ENCODE peak calls at places on chromosomes 16 and 17, in four cellular contexts. D, G, C and N are unnamed samples.
A peak's percentile ranks its signal among the peaks of the same experiment; 100 is the strongest.

GRCh38 chr16:56910114-56910511 is 21.8 kb upstream of the HERPUD1 start:
- DNase-seq in D (no peak), C (no peak), G (no peak), N (no peak)

GRCh38 chr16:80231888-80232287 is 308.9 kb upstream of the DYNLRB2 start:
- DNase-seq in D (peak; percentile 48), G (peak; percentile 39), C (no peak), N (no peak)

GRCh38 chr16:77359065-77359502 is 75.8 kb downstream of the ADAMTS18 start:
- DNase-seq in D (peak; percentile 96), C (peak; percentile 64), G (no peak), N (no peak)

GRCh38 chr17:81349397-81350319 is 45.6 kb upstream of the BAHCC1 start:
- DNase-seq in D (peak; percentile 79), C (no peak), G (no peak), N (peak; percentile 86)

GRCh38 chr17:55451203-55451641 is 29.6 kb upstream of the MMD start:
- DNase-seq in G (no peak), D (no peak), C (no peak), N (peak; percentile 93)

GRCh38 chr17:6639651-6640535 is 618 bp downstream of the KIAA0753 start:
- DNase-seq in C (no peak), G (no peak), D (no peak), N (no peak)

GRCh38 chr16:85302018-85302847 is 190.0 kb upstream of the CIBAR2 start:
- DNase-seq in C (no peak), D (no peak), G (no peak), N (peak; percentile 91)

GRCh38 chr16:88026964-88027938 is 76.0 kb downstream of the BANP start:
- DNase-seq in G (no peak), C (no peak), D (no peak), N (no peak)

GRCh38 chr16:78705694-78706093 is 606.2 kb downstream of the WWOX start:
- DNase-seq in C (peak; percentile 11), G (peak; percentile 9), D (peak; percentile 82), N (peak; percentile 35)

GRCh38 chr17:70375813-70376448 is 206.6 kb downstream of the KCNJ2 start:
- DNase-seq in C (no peak), G (no peak), D (no peak), N (no peak)

GRCh38 chr16:19898924-19899604 is 14.4 kb upstream of the GPRC5B start:
- DNase-seq in G (no peak), D (peak; percentile 66), C (peak; percentile 68), N (peak; percentile 59)

GRCh38 chr17:5110816-5111215 is 862 bp downstream of the ZNF232 start:
- DNase-seq in G (no peak), C (no peak), D (peak; percentile 10), N (no peak)

GRCh38 chr16:7526736-7527135 is 194.1 kb downstream of the RBFOX1 start:
- DNase-seq in C (no peak), D (no peak), G (no peak), N (no peak)

GRCh38 chr16:17368951-17369350 is 101.8 kb downstream of the XYLT1 start:
- DNase-seq in G (no peak), D (no peak), C (no peak), N (no peak)

GRCh38 chr17:55577687-55578086 is 66.4 kb upstream of the SMIM36 start:
- DNase-seq in D (no peak), C (no peak), G (no peak), N (no peak)

GRCh38 chr17:61583242-61583641 is 7.8 kb downstream of the NACA2 start:
- DNase-seq in G (no peak), C (peak; percentile 73), D (peak; percentile 74), N (peak; percentile 33)

GRCh38 chr17:79633154-79633553 is 22.3 kb upstream of the RBFOX3 start:
- DNase-seq in D (no peak), G (no peak), C (no peak), N (no peak)

GRCh38 chr16:55480228-55480655 is 1.2 kb downstream of the MMP2 start:
- DNase-seq in G (no peak), C (no peak), D (no peak), N (no peak)

GRCh38 chr17:82216301-82217119 is 3.9 kb upstream of the CCDC57 start:
- DNase-seq in G (peak; percentile 59), C (no peak), D (peak; percentile 75), N (no peak)

GRCh38 chr16:3085868-3086595 is 13.1 kb downstream of the ZSCAN10 start:
- DNase-seq in D (no peak), C (no peak), G (no peak), N (no peak)

GRCh38 chr17:49964539-49965521 is 4.2 kb upstream of the DLX4 start:
- DNase-seq in D (no peak), C (no peak), G (no peak), N (no peak)

GRCh38 chr17:16915752-16916556 is 56.0 kb downstream of the TNFRSF13B start:
- DNase-seq in G (peak; percentile 17), D (peak; percentile 32), C (peak; percentile 75), N (peak; percentile 48)

GRCh38 chr16:86231996-86232350 is 278.4 kb upstream of the FOXF1 start:
- DNase-seq in D (no peak), G (no peak), C (no peak), N (no peak)

GRCh38 chr16:49834496-49835009 is 21.4 kb downstream of the ZNF423 start:
- DNase-seq in C (no peak), D (no peak), G (no peak), N (no peak)

GRCh38 chr16:27290582-27290981 is 22.0 kb upstream of the NSMCE1 start:
- DNase-seq in D (no peak), G (no peak), C (no peak), N (no peak)

GRCh38 chr17:42743595-42744282 is 1.1 kb downstream of the EZH1 start:
- DNase-seq in C (peak; percentile 61), D (no peak), G (no peak), N (no peak)

GRCh38 chr16:67395458-67396158 is 2.3 kb upstream of the TPPP3 start:
- DNase-seq in G (no peak), D (no peak), C (no peak), N (no peak)

GRCh38 chr16:73232555-73233422 is 184.9 kb upstream of the ZFHX3 start:
- DNase-seq in G (no peak), D (peak; percentile 74), C (peak; percentile 56), N (no peak)

GRCh38 chr16:81635336-81635947 is 143.6 kb upstream of the PLCG2 start:
- DNase-seq in D (no peak), G (no peak), C (no peak), N (no peak)

GRCh38 chr17:15260376-15261062 is 4.6 kb downstream of the PMP22 start:
- DNase-seq in G (no peak), D (peak; percentile 35), C (peak; percentile 83), N (peak; percentile 79)

GRCh38 chr17:8857919-8858318 is 9.6 kb downstream of the PIK3R6 start:
- DNase-seq in C (no peak), D (no peak), G (peak; percentile 95), N (no peak)

GRCh38 chr16:29943846-29944669 is 17.8 kb upstream of the TMEM219 start:
- DNase-seq in G (no peak), D (peak; percentile 91), C (peak; percentile 85), N (peak; percentile 74)

GRCh38 chr16:466651-467050 is 41.2 kb downstream of the RAB11FIP3 start:
- DNase-seq in C (no peak), G (no peak), D (no peak), N (no peak)

GRCh38 chr17:36182176-36183000 is 6.0 kb upstream of the TBC1D3B start:
- DNase-seq in D (no peak), G (no peak), C (no peak), N (no peak)

GRCh38 chr16:74521691-74522090 is 85.2 kb downstream of the GLG1 start:
- DNase-seq in G (no peak), C (no peak), D (no peak), N (no peak)

GRCh38 chr16:70152578-70153302 is 20.8 kb upstream of the CLEC18C start:
- DNase-seq in C (peak; percentile 5), G (no peak), D (peak; percentile 91), N (peak; percentile 23)

DNA sequence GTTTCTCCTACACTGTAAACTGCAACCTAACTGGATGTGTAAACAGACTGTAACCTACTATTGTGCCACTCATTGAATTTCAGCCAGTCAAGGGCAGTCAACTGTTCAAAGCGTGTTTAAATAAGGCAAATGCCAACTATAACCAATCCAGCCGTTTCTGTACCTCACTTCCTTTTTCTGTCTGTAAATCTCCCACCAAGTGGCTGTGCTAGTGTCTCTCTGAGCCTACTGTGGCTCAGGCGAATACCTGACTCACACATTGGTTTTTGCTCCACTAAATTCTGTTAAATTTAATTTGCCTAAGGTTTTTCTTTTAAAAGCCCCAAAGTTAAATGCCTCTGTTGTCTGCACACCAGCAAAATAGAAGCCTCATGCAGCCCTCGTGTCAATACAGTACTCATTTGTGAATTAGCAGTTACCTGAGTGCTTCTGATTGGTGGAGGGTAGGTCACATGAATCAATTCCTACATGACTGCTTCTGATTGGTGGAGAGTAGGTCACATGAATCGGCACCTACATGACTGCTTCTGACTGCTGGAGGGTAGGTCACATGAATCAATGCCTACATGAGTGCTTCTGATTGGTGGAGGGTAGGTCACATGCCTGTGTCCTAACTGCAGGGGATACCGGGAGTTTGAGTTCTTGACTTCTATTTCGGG is 31.1 kb upstream of the CCR7 start:
- DNase-seq in G (peak; percentile 59), D (peak; percentile 62), C (peak; percentile 86), N (peak; percentile 69)
- TF ChIP-seq POLR2AphosphoS2 in G (peak; percentile 24), D (no peak), C (no peak), N (no peak)

DNA sequence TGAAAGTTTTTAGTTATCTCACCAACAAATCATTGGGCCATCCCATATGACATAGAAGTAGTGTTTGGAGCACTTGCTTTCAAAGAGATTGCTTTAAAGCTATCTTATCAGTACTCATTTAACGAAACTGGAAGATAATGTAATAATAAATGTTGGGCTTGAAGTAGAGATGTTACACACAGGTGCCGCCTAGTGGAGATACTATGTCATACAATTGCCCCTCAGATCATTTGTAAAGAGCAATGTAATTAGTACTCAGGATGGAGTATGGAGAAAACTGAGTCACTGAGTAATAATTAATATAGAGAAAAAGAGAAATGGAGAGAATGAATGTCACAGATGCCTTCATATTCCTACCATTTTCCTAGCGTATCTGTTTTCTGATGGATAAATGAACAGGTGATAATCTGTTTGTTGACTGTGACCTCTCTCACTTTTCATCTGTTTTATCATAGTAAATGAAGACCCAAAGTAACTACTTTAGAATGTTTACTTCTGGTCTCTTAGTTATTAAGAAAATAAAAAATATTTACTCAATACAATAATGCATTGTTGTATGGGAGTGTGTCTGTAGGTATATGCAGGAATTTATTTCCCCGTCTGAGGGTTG is 80.4 kb downstream of the EFCAB5 start:
- DNase-seq in G (no peak), D (peak; percentile 34), C (peak; percentile 70), N (peak; percentile 57)
- TF ChIP-seq POLR2AphosphoS2 in G (no peak), D (no peak), C (no peak), N (no peak)

GRCh38 chr17:59565959-59566324 is 532 bp downstream of the DHX40 start:
- DNase-seq in D (peak; percentile 80), G (no peak), C (peak; percentile 95), N (peak; percentile 83)
- TF ChIP-seq POLR2AphosphoS2 in D (no peak), G (no peak), C (no peak), N (no peak)

DNA sequence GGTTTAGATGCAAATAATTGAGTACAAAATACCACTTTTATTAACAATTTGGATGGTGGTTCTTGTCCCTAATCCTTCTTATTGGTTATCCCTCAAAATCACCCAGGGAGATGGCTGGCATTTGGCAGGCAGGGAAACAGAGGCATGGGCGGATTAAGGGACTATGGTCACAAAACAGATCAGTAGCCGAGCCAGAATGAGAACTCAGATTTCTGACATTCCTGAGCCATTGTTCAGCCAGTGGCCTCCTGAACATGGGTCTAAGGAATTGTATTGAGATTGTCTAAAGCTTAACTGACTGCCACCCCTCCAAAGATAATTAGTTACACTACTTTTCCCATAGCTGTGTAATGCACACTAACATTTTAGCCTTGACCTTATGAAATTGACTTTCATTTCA is 88.4 kb downstream of the CHD9NB start:
- DNase-seq in G (no peak), D (no peak), C (no peak), N (no peak)
- TF ChIP-seq POLR2AphosphoS2 in G (no peak), D (no peak), C (no peak), N (no peak)

GRCh38 chr17:309361-309888 is 43.2 kb downstream of the RPH3AL start:
- DNase-seq in C (peak; percentile 44), G (no peak), D (peak; percentile 53), N (peak; percentile 56)
- TF ChIP-seq POLR2AphosphoS2 in C (no peak), G (no peak), D (no peak), N (no peak)